ENCODE peak calls at places on chromosome 4, in six cellular contexts. Q is NAMALWA; I is activated CD4-positive, alpha-beta memory T cell treated with anti-CD3 and anti-CD28 coated beads for 36 hours; G is posterior cingulate gyrus; Z is NCI-H526 treated with DMSO at 0.1 percent for 48 hours; V is Ammon's horn. D is an unnamed sample.
A peak's percentile ranks its signal among the peaks of the same experiment; 100 is the strongest.

GRCh38 chr4:184441461-184442392 is 32.6 kb downstream of the IRF2 start:
- DNase-seq in Q (no peak), I (no peak), G (no peak), Z (no peak), V (peak; percentile 67), D (no peak)

GRCh38 chr4:1539132-1539755 is 133.0 kb upstream of the NKX1-1 start:
- DNase-seq in Q (no peak), I (no peak), G (no peak), Z (no peak), V (no peak), D (no peak)

GRCh38 chr4:32625687-32626086 is 1905.5 kb downstream of the PCDH7 start:
- DNase-seq in Q (no peak), I (no peak), G (no peak), Z (no peak), V (no peak), D (no peak)

GRCh38 chr4:4455199-4455865 is 68.4 kb downstream of the NSG1 start:
- DNase-seq in Q (peak; percentile 58), I (no peak), G (no peak), Z (peak; percentile 97), V (no peak), D (no peak)

GRCh38 chr4:3201718-3202702 is 46.9 kb upstream of the MSANTD1 start:
- DNase-seq in Q (peak; percentile 22), I (peak; percentile 81), G (no peak), Z (peak; percentile 96), V (no peak), D (no peak)

GRCh38 chr4:38791005-38791404 is 8.2 kb upstream of the TLR10 start:
- DNase-seq in Q (no peak), I (no peak), G (no peak), Z (no peak), V (peak; percentile 18), D (no peak)

GRCh38 chr4:147103403-147103946 is 157.8 kb upstream of the TTC29 start:
- DNase-seq in Q (no peak), I (no peak), G (no peak), Z (no peak), V (peak; percentile 32), D (no peak)

GRCh38 chr4:2007804-2008670 is 737 bp downstream of the NELFA start:
- DNase-seq in Q (no peak), I (no peak), G (no peak), Z (no peak), V (no peak), D (no peak)

GRCh38 chr4:17126306-17126978 is 228.0 kb upstream of the LDB2 start:
- DNase-seq in Q (no peak), I (no peak), G (no peak), Z (no peak), V (no peak), D (no peak)

GRCh38 chr4:25948051-25948450 is 34.0 kb downstream of the SMIM20 start:
- DNase-seq in Q (no peak), I (no peak), G (no peak), Z (no peak), V (no peak), D (no peak)

GRCh38 chr4:155143512-155143911 is 64.9 kb upstream of the NPY2R start:
- DNase-seq in Q (no peak), I (no peak), G (no peak), Z (no peak), V (no peak), D (no peak)